ENCODE peak calls at places on chromosomes 2 and 18, in nine cellular contexts. W, C, T, H, X, F, U, Y and I are unnamed samples.

GRCh38 chr18:61731169-61731568 is 161.6 kb downstream of the RNF152 start:
- DNase-seq in W (no peak), C (no peak), T (no peak), H (no peak), X (no peak), F (no peak), U (no peak), Y (no peak), I (no peak)

GRCh38 chr2:135969655-135970387 is 15.6 kb downstream of the DARS1 start:
- DNase-seq in W (no peak), C (no peak), T (no peak), H (no peak), X (no peak), F (no peak), U (no peak), Y (no peak), I (no peak)

GRCh38 chr2:168136392-168136977 is 110.9 kb downstream of the STK39 start:
- DNase-seq in W (no peak), C (peak), T (no peak), H (no peak), X (no peak), F (no peak), U (no peak), Y (peak), I (no peak)

GRCh38 chr18:32930695-32931301 is 158.0 kb upstream of the KLHL14 start:
- DNase-seq in W (no peak), C (peak), T (no peak), H (no peak), X (no peak), F (no peak), U (no peak), Y (peak), I (no peak)

GRCh38 chr2:151544449-151544848 is 134.7 kb downstream of the RIF1 start:
- DNase-seq in W (no peak), C (no peak), T (no peak), H (no peak), X (no peak), F (no peak), U (no peak), Y (no peak), I (no peak)

GRCh38 chr18:42306208-42306980 is 351.4 kb downstream of the PIK3C3 start:
- DNase-seq in W (no peak), C (no peak), T (no peak), H (no peak), X (no peak), F (no peak), U (no peak), Y (no peak), I (no peak)

GRCh38 chr2:239768031-239768800 is 256.9 kb downstream of the NDUFA10 start:
- DNase-seq in W (no peak), C (no peak), T (no peak), H (no peak), X (no peak), F (peak), U (no peak), Y (no peak), I (no peak)

GRCh38 chr2:181077128-181077709 is 96.8 kb downstream of the UBE2E3 start:
- DNase-seq in W (no peak), C (peak), T (no peak), H (no peak), X (no peak), F (no peak), U (no peak), Y (peak), I (no peak)

GRCh38 chr18:61743775-61744531 is 148.9 kb downstream of the RNF152 start:
- DNase-seq in W (no peak), C (no peak), T (peak), H (no peak), X (no peak), F (no peak), U (peak), Y (no peak), I (no peak)

GRCh38 chr2:26279886-26280285 is 35.1 kb downstream of the HADHB start:
- DNase-seq in W (no peak), C (no peak), T (no peak), H (no peak), X (no peak), F (no peak), U (no peak), Y (no peak), I (no peak)

GRCh38 chr18:45012286-45012685 is 331.6 kb downstream of the SETBP1 start:
- DNase-seq in W (no peak), C (no peak), T (no peak), H (no peak), X (no peak), F (no peak), U (no peak), Y (no peak), I (no peak)

GRCh38 chr18:66749030-66749429 is 145.1 kb upstream of the CDH19 start:
- DNase-seq in W (no peak), C (no peak), T (no peak), H (no peak), X (no peak), F (no peak), U (no peak), Y (peak), I (no peak)

GRCh38 chr2:148660999-148661398 is 16.4 kb downstream of the EPC2 start:
- DNase-seq in W (no peak), C (no peak), T (no peak), H (no peak), X (no peak), F (no peak), U (no peak), Y (no peak), I (no peak)

GRCh38 chr2:209113030-209113429 is 310.8 kb upstream of the MAP2 start:
- DNase-seq in W (peak), C (no peak), T (no peak), H (no peak), X (no peak), F (no peak), U (no peak), Y (no peak), I (no peak)

GRCh38 chr2:209125291-209125690 is 298.6 kb upstream of the MAP2 start:
- DNase-seq in W (no peak), C (no peak), T (no peak), H (no peak), X (no peak), F (no peak), U (no peak), Y (no peak), I (no peak)

GRCh38 chr2:45651415-45652089 is at the start of gene PRKCE:
- DNase-seq in W (peak), C (peak), T (peak), H (peak), X (peak), F (peak), U (peak), Y (no peak), I (peak)

GRCh38 chr2:118056165-118056534 is 32.1 kb upstream of the INSIG2 start:
- DNase-seq in W (no peak), C (peak), T (peak), H (no peak), X (no peak), F (no peak), U (no peak), Y (no peak), I (no peak)

GRCh38 chr2:226413498-226414130 is 386.0 kb downstream of the IRS1 start:
- DNase-seq in W (no peak), C (no peak), T (no peak), H (no peak), X (no peak), F (no peak), U (no peak), Y (no peak), I (no peak)

GRCh38 chr2:226414313-226414712 is 385.3 kb downstream of the IRS1 start:
- DNase-seq in W (no peak), C (no peak), T (no peak), H (no peak), X (no peak), F (no peak), U (no peak), Y (no peak), I (no peak)

GRCh38 chr2:226410212-226410611 is 389.4 kb downstream of the IRS1 start:
- DNase-seq in W (no peak), C (no peak), T (no peak), H (no peak), X (no peak), F (no peak), U (no peak), Y (no peak), I (no peak)

GRCh38 chr2:226411206-226411605 is 388.4 kb downstream of the IRS1 start:
- DNase-seq in W (no peak), C (no peak), T (no peak), H (no peak), X (no peak), F (no peak), U (no peak), Y (no peak), I (no peak)

DNA sequence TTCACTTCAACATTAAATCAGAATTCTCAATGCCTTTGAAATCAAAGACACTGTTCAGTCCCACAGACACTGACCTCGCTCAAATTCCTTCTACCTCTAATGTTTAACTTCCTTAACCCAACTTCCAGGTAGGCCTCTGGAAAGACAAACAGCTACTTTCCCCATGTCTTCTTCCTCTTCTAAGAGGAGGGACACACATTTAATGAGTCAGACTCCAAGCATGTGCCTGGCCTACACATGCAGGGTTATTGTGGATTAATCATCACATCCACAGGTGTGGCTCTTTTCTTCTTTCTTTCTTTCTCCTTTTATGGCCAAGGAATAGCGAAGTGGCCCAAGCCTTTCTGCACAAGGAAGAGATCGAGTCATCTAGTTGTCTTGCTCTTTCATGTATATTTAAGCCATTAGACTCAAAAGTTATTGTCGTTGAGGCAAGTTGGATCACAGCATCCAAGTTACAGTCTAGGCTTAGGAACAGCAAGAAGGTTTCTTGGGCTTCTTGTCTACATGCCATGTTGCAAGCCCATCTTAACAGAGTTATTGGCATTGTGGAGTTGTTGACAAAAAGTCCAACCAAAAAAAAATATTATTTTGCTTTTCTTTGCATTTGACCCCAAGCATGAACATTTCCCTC is 387.8 kb downstream of the IRS1 start:
- DNase-seq in W (no peak), C (no peak), T (no peak), H (no peak), X (no peak), F (no peak), U (no peak), Y (peak), I (no peak)
- H3K27ac ChIP-seq in W (no peak), C (no peak), T (no peak), H (no peak), X (no peak), F (no peak), U (no peak), Y (peak), I (no peak)

GRCh38 chr2:28632791-28633190 is 118.8 kb upstream of the PPP1CB start:
- DNase-seq in W (no peak), C (no peak), T (no peak), H (no peak), X (no peak), F (no peak), U (no peak), Y (no peak), I (no peak)

GRCh38 chr2:28635251-28635650 is 116.4 kb upstream of the PPP1CB start:
- DNase-seq in W (no peak), C (no peak), T (peak), H (no peak), X (peak), F (no peak), U (peak), Y (no peak), I (no peak)

GRCh38 chr2:28633204-28633603 is 118.4 kb upstream of the PPP1CB start:
- DNase-seq in W (no peak), C (no peak), T (no peak), H (no peak), X (no peak), F (no peak), U (no peak), Y (no peak), I (no peak)

GRCh38 chr2:28631514-28632206 is 120.0 kb upstream of the PPP1CB start:
- DNase-seq in W (no peak), C (no peak), T (no peak), H (no peak), X (no peak), F (no peak), U (no peak), Y (no peak), I (no peak)

GRCh38 chr2:28633739-28634138 is 117.9 kb upstream of the PPP1CB start:
- DNase-seq in W (no peak), C (no peak), T (no peak), H (no peak), X (no peak), F (peak), U (no peak), Y (peak), I (no peak)
- TF ChIP-seq CTCF in W (no peak), C (no peak), T (no peak), H (no peak), X (no peak), F (no peak), U (no peak), Y (no peak), I (no peak)

GRCh38 chr2:8594731-8595427 is 87.0 kb upstream of the ID2 start:
- DNase-seq in W (no peak), C (no peak), T (no peak), H (no peak), X (no peak), F (no peak), U (no peak), Y (no peak), I (no peak)

GRCh38 chr2:8593239-8593638 is 88.6 kb upstream of the ID2 start:
- DNase-seq in W (no peak), C (no peak), T (no peak), H (no peak), X (no peak), F (no peak), U (no peak), Y (no peak), I (no peak)

GRCh38 chr2:8590940-8591339 is 90.9 kb upstream of the ID2 start:
- DNase-seq in W (no peak), C (no peak), T (no peak), H (no peak), X (no peak), F (no peak), U (no peak), Y (peak), I (no peak)

GRCh38 chr2:8595428-8595805 is 86.4 kb upstream of the ID2 start:
- DNase-seq in W (no peak), C (no peak), T (no peak), H (peak), X (no peak), F (no peak), U (no peak), Y (no peak), I (no peak)

DNA sequence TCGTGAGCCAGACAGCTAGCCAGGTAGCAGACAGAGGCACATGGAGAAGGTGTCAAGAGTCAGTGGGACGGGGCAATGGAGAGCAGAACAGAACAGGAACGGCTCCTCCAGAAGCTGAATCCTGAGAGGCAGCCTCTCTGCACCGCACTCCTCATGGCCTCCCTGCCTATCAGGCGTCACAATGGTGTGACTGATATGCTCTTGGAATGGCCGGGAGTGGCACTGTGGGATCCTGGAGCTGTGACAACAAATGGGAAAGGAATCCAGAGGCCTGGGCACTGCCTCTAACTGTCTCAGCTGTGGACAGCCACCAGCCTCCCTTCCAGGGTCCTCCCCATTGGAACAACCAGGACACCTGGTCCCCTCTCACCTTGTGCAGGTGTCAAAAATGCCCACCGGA is 89.1 kb upstream of the ID2 start:
- DNase-seq in W (no peak), C (no peak), T (no peak), H (no peak), X (no peak), F (no peak), U (peak), Y (peak), I (no peak)
- H3K27ac ChIP-seq in W (no peak), C (no peak), T (no peak), H (no peak), X (no peak), F (no peak), U (no peak), Y (no peak), I (no peak)

GRCh38 chr2:10355471-10356458 is 53.1 kb downstream of the HPCAL1 start:
- DNase-seq in W (no peak), C (no peak), T (no peak), H (peak), X (no peak), F (no peak), U (no peak), Y (no peak), I (peak)
- TF ChIP-seq CTCF in W (no peak), C (no peak), T (no peak), H (no peak), X (no peak), F (no peak), U (no peak), Y (no peak), I (no peak)

GRCh38 chr2:217687771-217688170 is 315.0 kb downstream of the TNS1 start:
- DNase-seq in W (no peak), C (no peak), T (no peak), H (no peak), X (no peak), F (no peak), U (no peak), Y (no peak), I (no peak)

GRCh38 chr2:217688494-217688893 is 314.3 kb downstream of the TNS1 start:
- DNase-seq in W (no peak), C (no peak), T (no peak), H (no peak), X (no peak), F (no peak), U (no peak), Y (no peak), I (no peak)

GRCh38 chr2:217691516-217691915 is 311.3 kb downstream of the TNS1 start:
- DNase-seq in W (no peak), C (no peak), T (no peak), H (no peak), X (no peak), F (no peak), U (no peak), Y (no peak), I (no peak)

GRCh38 chr2:217691920-217692666 is 310.7 kb downstream of the TNS1 start:
- DNase-seq in W (no peak), C (no peak), T (peak), H (no peak), X (peak), F (no peak), U (no peak), Y (no peak), I (no peak)

GRCh38 chr2:217689053-217689452 is 313.7 kb downstream of the TNS1 start:
- DNase-seq in W (no peak), C (no peak), T (no peak), H (no peak), X (no peak), F (no peak), U (no peak), Y (no peak), I (no peak)
- H3K27ac ChIP-seq in W (no peak), C (no peak), T (no peak), H (no peak), X (peak), F (no peak), U (no peak), Y (no peak), I (no peak)